ENCODE peak calls at places on chromosomes 11 and 22, in five cellular contexts. U, M, Q, W and S are unnamed samples.

GRCh38 chr11:102573851-102574250 is 43.3 kb upstream of the MMP7 start:
- DNase-seq in Q (no peak), U (no peak), M (no peak), W (no peak), S (peak)

GRCh38 chr22:48179571-48180546 is 1417.4 kb downstream of the TBC1D22A start:
- DNase-seq in Q (no peak), U (no peak), M (no peak), W (no peak), S (no peak)

GRCh38 chr11:93567406-93567819 is 24.2 kb upstream of the SMCO4 start:
- DNase-seq in Q (peak), M (no peak), U (no peak), W (peak), S (no peak)

GRCh38 chr11:1303973-1304372 is 5.5 kb downstream of the TOLLIP start:
- DNase-seq in W (peak), Q (no peak), U (no peak), M (no peak), S (no peak)

GRCh38 chr11:35257287-35257686 is 118.3 kb downstream of the CD44 start:
- DNase-seq in M (no peak), U (no peak), W (no peak), Q (no peak), S (peak)

GRCh38 chr11:125952973-125953372 is 7.1 kb downstream of the VSIG10L2 start:
- DNase-seq in U (no peak), M (peak), W (peak), Q (peak), S (no peak)

GRCh38 chr22:50252081-50253045 is 1.3 kb upstream of the HDAC10 start:
- DNase-seq in M (peak), U (peak), Q (peak), W (peak), S (peak)

GRCh38 chr11:116042125-116042524 is 537.9 kb upstream of the CADM1 start:
- DNase-seq in W (no peak), Q (no peak), U (no peak), M (no peak), S (no peak)

GRCh38 chr22:37258810-37259472 is 14.9 kb upstream of the RAC2 start:
- DNase-seq in W (no peak), M (no peak), U (no peak), Q (no peak), S (no peak)

GRCh38 chr11:114075891-114076441 is 16.5 kb downstream of the ZBTB16 start:
- DNase-seq in M (no peak), Q (no peak), W (no peak), U (no peak), S (no peak)

GRCh38 chr11:65572356-65573043 is at the start of gene FAM89B:
- DNase-seq in M (peak), W (peak), U (peak), Q (peak), S (peak)

GRCh38 chr22:32269316-32269715 is 14.2 kb upstream of the SLC5A4 start:
- DNase-seq in Q (no peak), W (no peak), M (no peak), U (no peak), S (no peak)

GRCh38 chr22:20957691-20958440 is 9.2 kb upstream of the AIFM3 start:
- DNase-seq in U (peak), M (no peak), Q (no peak), W (peak), S (peak)

GRCh38 chr11:28342704-28343103 is 234.5 kb downstream of the METTL15 start:
- DNase-seq in U (no peak), Q (no peak), W (no peak), M (no peak), S (no peak)